ENCODE peak calls at places on chromosomes 1 and 21, in seven cellular contexts. R is T-helper 1 cell; Q is ureter; K is effector memory CD8-positive, alpha-beta T cell; T is bronchial epithelial cell; G is D341Med; F is A172. N is an unnamed sample.

GRCh38 chr1:17574502-17574901 is 35.0 kb downstream of the ARHGEF10L start:
- DNase-seq in R (no peak), Q (no peak), K (no peak), T (no peak), G (no peak), F (no peak), N (no peak)

GRCh38 chr1:156845055-156845952 is 13.6 kb downstream of the INSRR start:
- DNase-seq in R (peak), Q (no peak), K (no peak), T (no peak), G (no peak), F (no peak), N (peak)

GRCh38 chr1:115669002-115669673 is 27.4 kb downstream of the VANGL1 start:
- DNase-seq in R (no peak), Q (no peak), K (no peak), T (peak), G (no peak), F (peak), N (no peak)

GRCh38 chr1:153572569-153573015 is 6.9 kb upstream of the S100A2 start:
- DNase-seq in R (no peak), Q (peak), K (peak), T (peak), G (peak), F (peak), N (no peak)

GRCh38 chr1:41613646-41614592 is 129.4 kb upstream of the EDN2 start:
- DNase-seq in R (no peak), Q (peak), K (no peak), T (peak), G (peak), F (no peak), N (no peak)

GRCh38 chr1:117600966-117601365 is 4.9 kb upstream of the TENT5C start:
- DNase-seq in R (no peak), Q (no peak), K (no peak), T (no peak), G (no peak), F (no peak), N (no peak)

GRCh38 chr21:16073571-16073970 is 343.8 kb downstream of the USP25 start:
- DNase-seq in R (no peak), Q (no peak), K (no peak), T (no peak), G (no peak), F (no peak), N (no peak)

GRCh38 chr1:156961709-156962108 is 41.3 kb downstream of the LRRC71 start:
- DNase-seq in R (peak), Q (no peak), K (peak), T (no peak), G (peak), F (peak), N (no peak)